ENCODE peak calls at places on chromosome 2, in six cellular contexts. T is ACHN; N is activated CD4-positive, CD25-positive, alpha-beta regulatory T cell treated with anti-CD3 and anti-CD28 coated beads, Interleukin-2, amount 50 U/mL, for 72 hours; G is HCT116; O is hepatic stellate cell; L is anterior cingulate cortex. J is an unnamed sample.

GRCh38 chr2:189982087-189982486 is 80.4 kb downstream of the MSTN start:
- DNase-seq in L (no peak), O (no peak), N (no peak), T (no peak), G (no peak), J (no peak)

GRCh38 chr2:155841442-155841841 is 491.1 kb downstream of the NR4A2 start:
- DNase-seq in T (no peak), G (no peak), N (no peak), O (no peak), L (no peak), J (no peak)

GRCh38 chr2:189960346-189960745 is 102.2 kb downstream of the MSTN start:
- DNase-seq in G (no peak), O (no peak), N (no peak), L (no peak), T (no peak), J (no peak)

GRCh38 chr2:233079953-233080835 is 20.1 kb downstream of the INPP5D start:
- DNase-seq in L (no peak), O (no peak), T (no peak), G (no peak), N (peak), J (no peak)

GRCh38 chr2:18599509-18600254 is 10.3 kb upstream of the NT5C1B start:
- DNase-seq in L (no peak), O (no peak), N (no peak), T (no peak), G (no peak), J (no peak)

GRCh38 chr2:187206071-187206470 is 242.0 kb downstream of the CALCRL start:
- DNase-seq in G (no peak), N (no peak), O (no peak), T (no peak), L (no peak), J (no peak)

GRCh38 chr2:59173325-59173724 is 932.2 kb upstream of the FANCL start:
- DNase-seq in L (no peak), O (no peak), T (no peak), G (no peak), N (no peak), J (no peak)

GRCh38 chr2:7209776-7210555 is 292.8 kb downstream of the RNF144A start:
- DNase-seq in L (no peak), N (no peak), O (no peak), G (no peak), T (no peak), J (no peak)

GRCh38 chr2:96716388-96716787 is 23.5 kb downstream of the LMAN2L start:
- DNase-seq in O (no peak), T (no peak), L (no peak), G (no peak), N (no peak), J (no peak)

GRCh38 chr2:34308140-34308539 is 709.0 kb upstream of the FAM98A start:
- DNase-seq in L (no peak), G (no peak), N (no peak), T (no peak), O (no peak), J (no peak)

GRCh38 chr2:242075683-242076082 is 206.2 kb downstream of the RTP5 start:
- DNase-seq in T (no peak), L (no peak), N (no peak), G (peak), O (no peak), J (no peak)

GRCh38 chr2:221561770-221562169 is 10.3 kb downstream of the EPHA4 start:
- DNase-seq in T (no peak), L (no peak), N (no peak), O (no peak), G (no peak), J (no peak)

GRCh38 chr2:223264541-223265171 is 212.7 kb downstream of the KCNE4 start:
- DNase-seq in G (no peak), O (no peak), T (no peak), N (no peak), L (no peak), J (no peak)

GRCh38 chr2:191665286-191665685 is 12.7 kb upstream of the NABP1 start:
- DNase-seq in N (no peak), T (no peak), G (no peak), O (no peak), L (no peak), J (no peak)

GRCh38 chr2:102436284-102436683 is 13.3 kb downstream of the IL18RAP start:
- DNase-seq in T (peak), G (no peak), N (no peak), L (no peak), O (no peak), J (no peak)

GRCh38 chr2:128630974-128631697 is 312.5 kb upstream of the HS6ST1 start:
- DNase-seq in N (no peak), T (no peak), L (no peak), G (no peak), O (no peak), J (peak)

GRCh38 chr2:48109491-48110204 is 203.3 kb upstream of the FBXO11 start:
- DNase-seq in G (no peak), O (no peak), T (no peak), N (no peak), L (no peak), J (no peak)

GRCh38 chr2:36441816-36442215 is 86.2 kb downstream of the CRIM1 start:
- DNase-seq in N (no peak), G (no peak), O (no peak), T (no peak), L (no peak), J (no peak)

J was measured in type B pancreatic cell.